ENCODE peak calls at places on chromosomes 11 and 22, in eight cellular contexts. K, X, Y, B, Z, M, R and S are unnamed samples.

GRCh38 chr11:122209619-122210377 is 93.8 kb upstream of the BLID start:
- DNase-seq in K (peak; percentile 14), X (peak; percentile 94), Y (peak; percentile 81), B (no peak), Z (no peak), M (no peak), R (no peak), S (no peak)

GRCh38 chr22:17570851-17571631 is 7.7 kb downstream of the SLC25A18 start:
- DNase-seq in K (peak; percentile 76), X (peak; percentile 83), Y (peak; percentile 79), B (no peak), Z (no peak), M (no peak), R (peak; percentile 71), S (peak; percentile 59)

GRCh38 chr22:38383417-38383816 is 66.2 kb upstream of the CSNK1E start:
- DNase-seq in K (no peak), X (no peak), Y (no peak), B (no peak), Z (no peak), M (no peak), R (no peak), S (no peak)

GRCh38 chr22:37804886-37805857 is 2.6 kb upstream of the GCAT start:
- DNase-seq in K (peak; percentile 94), X (peak; percentile 73), Y (peak; percentile 93), B (peak; percentile 86), Z (peak; percentile 67), M (peak; percentile 45), R (peak; percentile 92), S (peak; percentile 96)

GRCh38 chr11:134916829-134917228 is 504.8 kb upstream of the B3GAT1 start:
- DNase-seq in K (no peak), X (no peak), Y (no peak), B (no peak), Z (no peak), M (no peak), R (no peak), S (no peak)

GRCh38 chr11:62186195-62186594 is 3.8 kb upstream of the SCGB1D1 start:
- DNase-seq in K (no peak), X (no peak), Y (no peak), B (no peak), Z (no peak), M (no peak), R (no peak), S (peak; percentile 47)

GRCh38 chr11:124800226-124800929 is at the start of gene MSANTD2:
- DNase-seq in K (peak; percentile 83), X (peak; percentile 59), Y (peak; percentile 87), B (peak; percentile 91), Z (peak; percentile 42), M (peak; percentile 76), R (peak; percentile 89), S (peak; percentile 92)

GRCh38 chr11:67617243-67617953 is 10.7 kb downstream of the NDUFV1 start:
- DNase-seq in K (no peak), X (no peak), Y (no peak), B (no peak), Z (no peak), M (no peak), R (no peak), S (peak; percentile 56)

GRCh38 chr11:35615911-35616900 is 2.1 kb upstream of the FJX1 start:
- DNase-seq in K (no peak), X (peak; percentile 63), Y (no peak), B (peak; percentile 70), Z (no peak), M (no peak), R (no peak), S (no peak)

GRCh38 chr22:41820447-41820846 is 12.5 kb upstream of the SREBF2 start:
- DNase-seq in K (no peak), X (no peak), Y (no peak), B (no peak), Z (no peak), M (no peak), R (no peak), S (no peak)

GRCh38 chr11:70593446-70593983 is 195.2 kb downstream of the CTTN start:
- DNase-seq in K (no peak), X (no peak), Y (no peak), B (no peak), Z (no peak), M (no peak), R (no peak), S (no peak)

GRCh38 chr11:64765841-64766682 is 6.3 kb upstream of the PYGM start:
- DNase-seq in K (no peak), X (no peak), Y (no peak), B (no peak), Z (no peak), M (no peak), R (no peak), S (peak; percentile 60)

GRCh38 chr11:120122921-120123683 is 14.8 kb downstream of the TRIM29 start:
- DNase-seq in K (no peak), X (no peak), Y (no peak), B (no peak), Z (no peak), M (no peak), R (no peak), S (no peak)
- H3K36me3 ChIP-seq in K (no peaks in the 10 kb centered on the region), X (no peaks in the 10 kb centered on the region), Y (no peaks in the 10 kb centered on the region), B (no peaks in the 10 kb centered on the region), Z (no peaks in the 10 kb centered on the region), M (no peaks in the 10 kb centered on the region), R (no peaks in the 10 kb centered on the region), S (no peaks in the 10 kb centered on the region)

GRCh38 chr11:47183031-47183856 is 3.0 kb downstream of the PACSIN3 start:
- DNase-seq in K (no peak), X (no peak), Y (peak; percentile 56), B (no peak), Z (no peak), M (no peak), R (no peak), S (no peak)
- H3K36me3 ChIP-seq in K (no peaks in the 10 kb centered on the region), X (peaks cover 7% of the 10 kb centered on the region), Y (peaks cover 22% of the 10 kb centered on the region), B (no peaks in the 10 kb centered on the region), Z (no peaks in the 10 kb centered on the region), M (no peaks in the 10 kb centered on the region), R (peaks cover 3% of the 10 kb centered on the region), S (peaks cover 15% of the 10 kb centered on the region)

DNA sequence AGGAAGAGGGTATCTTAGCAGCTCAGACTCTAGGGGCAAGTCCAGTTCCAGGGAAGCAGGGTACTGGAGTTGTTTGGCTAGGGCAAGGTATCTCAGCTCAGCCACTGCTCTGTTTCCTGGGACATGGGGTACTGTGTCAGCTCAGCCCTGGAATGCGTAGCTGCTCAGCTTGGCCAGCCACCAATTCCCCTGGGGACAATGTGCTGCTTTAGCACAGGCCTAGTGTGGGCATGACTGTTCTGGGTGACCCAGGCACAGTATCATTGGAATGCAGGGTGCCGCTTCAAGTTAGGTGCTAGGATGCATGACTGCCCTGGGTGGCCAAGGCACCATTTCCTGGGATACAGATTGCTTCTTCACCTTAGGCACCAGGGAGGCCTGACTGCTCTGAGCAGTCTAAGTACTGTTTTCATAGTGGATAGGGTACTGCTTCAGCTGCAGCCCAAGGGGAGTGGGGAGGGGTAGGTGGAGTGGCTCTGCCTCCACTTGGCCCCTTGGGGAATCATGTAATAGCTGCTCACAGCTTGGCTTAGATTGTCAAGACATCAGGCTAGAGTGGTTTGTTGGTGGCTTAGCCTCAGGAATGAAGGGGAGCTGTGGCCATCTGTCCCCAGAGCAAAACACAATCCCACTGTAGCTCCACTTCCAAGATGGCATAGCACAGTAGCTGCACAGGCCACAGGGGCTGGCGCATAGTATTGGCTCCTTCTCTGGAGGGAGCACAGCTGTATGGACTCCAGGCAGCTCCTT is 36.0 kb downstream of the MADD start:
- DNase-seq in K (no peak), X (peak; percentile 5), Y (peak; percentile 77), B (no peak), Z (no peak), M (no peak), R (no peak), S (no peak)
- H3K36me3 ChIP-seq in K (peaks cover 77% of the 10 kb centered on the region), X (peaks cover 41% of the 10 kb centered on the region), Y (peaks cover 99% of the 10 kb centered on the region), B (peaks cover 8% of the 10 kb centered on the region), Z (peaks cover 22% of the 10 kb centered on the region), M (peaks cover 45% of the 10 kb centered on the region), R (peaks cover 100% of the 10 kb centered on the region), S (peaks cover 55% of the 10 kb centered on the region)

DNA sequence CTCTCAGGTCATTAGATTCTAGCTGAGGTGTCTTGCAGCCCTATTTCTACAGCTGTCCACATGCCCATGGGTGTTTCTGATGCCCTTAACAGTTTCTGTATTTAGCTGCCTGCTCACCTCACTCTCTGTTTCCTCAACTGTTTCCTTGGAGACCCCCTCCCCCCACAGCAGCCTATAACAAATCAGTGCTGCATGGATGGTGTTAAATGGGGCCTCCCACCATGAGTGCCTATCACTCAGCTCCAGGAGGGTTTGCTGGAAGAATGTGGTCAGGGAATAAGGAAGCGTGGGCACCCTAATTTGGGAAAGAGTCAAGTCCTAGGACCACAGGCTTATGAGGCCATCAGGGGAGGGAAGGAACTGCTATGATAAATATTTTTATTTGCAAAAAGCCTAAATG is 8.6 kb downstream of the KLHL35 start:
- DNase-seq in K (no peak), X (no peak), Y (no peak), B (peak; percentile 77), Z (no peak), M (no peak), R (no peak), S (peak; percentile 55)
- H3K36me3 ChIP-seq in K (no peaks in the 10 kb centered on the region), X (no peaks in the 10 kb centered on the region), Y (peaks cover 25% of the 10 kb centered on the region), B (no peaks in the 10 kb centered on the region), Z (no peaks in the 10 kb centered on the region), M (peaks cover 8% of the 10 kb centered on the region), R (peaks cover 9% of the 10 kb centered on the region), S (peaks cover 9% of the 10 kb centered on the region)

GRCh38 chr11:116857936-116858335 is 20.5 kb upstream of the APOA1 start:
- DNase-seq in K (no peak), X (no peak), Y (no peak), B (no peak), Z (no peak), M (no peak), R (no peak), S (no peak)
- H3K36me3 ChIP-seq in K (peaks cover 27% of the 10 kb centered on the region), X (peaks cover 3% of the 10 kb centered on the region), Y (peaks cover 87% of the 10 kb centered on the region), B (peaks cover 5% of the 10 kb centered on the region), Z (no peaks in the 10 kb centered on the region), M (peaks cover 42% of the 10 kb centered on the region), R (peaks cover 68% of the 10 kb centered on the region), S (peaks cover 78% of the 10 kb centered on the region)

GRCh38 chr11:118210323-118210722 is 14.5 kb downstream of the JAML start:
- DNase-seq in K (no peak), X (no peak), Y (no peak), B (no peak), Z (no peak), M (no peak), R (no peak), S (peak; percentile 54)
- H3K36me3 ChIP-seq in K (no peaks in the 10 kb centered on the region), X (no peaks in the 10 kb centered on the region), Y (no peaks in the 10 kb centered on the region), B (no peaks in the 10 kb centered on the region), Z (no peaks in the 10 kb centered on the region), M (peaks cover 23% of the 10 kb centered on the region), R (peaks cover 1% of the 10 kb centered on the region), S (no peaks in the 10 kb centered on the region)

DNA sequence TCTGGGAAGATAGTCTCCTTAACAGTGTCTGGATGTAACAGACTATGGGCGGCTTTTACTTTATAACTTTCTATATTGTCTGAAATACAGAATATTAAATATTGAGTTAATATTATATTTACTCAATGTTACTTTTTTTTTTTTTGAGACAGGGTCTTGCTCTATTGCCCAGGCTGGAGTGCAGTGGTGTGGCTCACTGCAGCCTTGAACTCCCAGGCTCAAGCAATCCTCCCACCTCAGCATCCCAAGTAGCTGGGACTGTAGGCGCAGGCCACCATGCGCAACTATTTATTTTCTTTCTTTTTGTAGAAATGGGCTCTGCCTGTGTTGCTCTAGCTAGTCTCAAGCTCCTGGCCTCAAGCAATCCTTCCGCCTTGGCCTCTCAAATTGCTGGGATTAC is 47.0 kb downstream of the FAM83F start:
- DNase-seq in K (no peak), X (no peak), Y (no peak), B (no peak), Z (no peak), M (no peak), R (no peak), S (no peak)
- H3K36me3 ChIP-seq in K (no peaks in the 10 kb centered on the region), X (no peaks in the 10 kb centered on the region), Y (no peaks in the 10 kb centered on the region), B (no peaks in the 10 kb centered on the region), Z (no peaks in the 10 kb centered on the region), M (no peaks in the 10 kb centered on the region), R (no peaks in the 10 kb centered on the region), S (no peaks in the 10 kb centered on the region)